ENCODE peak calls at places on chromosomes 11 and 22, in six cellular contexts. One of them, this sample, is unnamed.

GRCh38 chr11:121367434-121367833 is 74.9 kb downstream of the SC5D start:
- DNase-seq in AG04450: no peak
- DNase-seq in A549: no peak
- DNase-seq in fibroblast of lung: no peak
- DNase-seq in transverse colon: no peak
- DNase-seq in fibroblast of the aortic adventitia: peak; percentile 7
- DNase-seq in this sample: no peak

GRCh38 chr22:45502215-45503070 is at the start of gene FBLN1:
- DNase-seq in AG04450: no peak
- DNase-seq in A549: peak; percentile 50
- DNase-seq in fibroblast of lung: peak; percentile 35
- DNase-seq in transverse colon: no peak
- DNase-seq in fibroblast of the aortic adventitia: no peak
- DNase-seq in this sample: no peak

GRCh38 chr11:45079567-45079942 is 66.9 kb upstream of the PRDM11 start:
- DNase-seq in AG04450: no peak
- DNase-seq in A549: no peak
- DNase-seq in fibroblast of lung: no peak
- DNase-seq in transverse colon: no peak
- DNase-seq in fibroblast of the aortic adventitia: no peak
- DNase-seq in this sample: no peak

GRCh38 chr11:129119036-129119435 is 73.1 kb downstream of the ARHGAP32 start:
- DNase-seq in AG04450: no peak
- DNase-seq in A549: no peak
- DNase-seq in fibroblast of lung: no peak
- DNase-seq in transverse colon: no peak
- DNase-seq in fibroblast of the aortic adventitia: no peak
- DNase-seq in this sample: no peak

GRCh38 chr11:34345012-34345804 is 12.6 kb downstream of the ABTB2 start:
- DNase-seq in AG04450: no peak
- DNase-seq in A549: peak; percentile 64
- DNase-seq in fibroblast of lung: peak; percentile 96
- DNase-seq in transverse colon: no peak
- DNase-seq in fibroblast of the aortic adventitia: peak; percentile 73
- DNase-seq in this sample: peak; percentile 91

GRCh38 chr11:17799147-17799546 is 64.6 kb downstream of the KCNC1 start:
- DNase-seq in AG04450: no peak
- DNase-seq in A549: no peak
- DNase-seq in fibroblast of lung: no peak
- DNase-seq in transverse colon: no peak
- DNase-seq in fibroblast of the aortic adventitia: no peak
- DNase-seq in this sample: no peak

GRCh38 chr11:26109658-26110393 is 222.1 kb upstream of the ANO3 start:
- DNase-seq in AG04450: no peak
- DNase-seq in A549: no peak
- DNase-seq in fibroblast of lung: no peak
- DNase-seq in transverse colon: no peak
- DNase-seq in fibroblast of the aortic adventitia: no peak
- DNase-seq in this sample: no peak

GRCh38 chr11:120956710-120957500 is 67.0 kb upstream of the TBCEL start:
- DNase-seq in AG04450: no peak
- DNase-seq in A549: no peak
- DNase-seq in fibroblast of lung: no peak
- DNase-seq in transverse colon: no peak
- DNase-seq in fibroblast of the aortic adventitia: no peak
- DNase-seq in this sample: no peak

GRCh38 chr11:123653997-123654565 is 343 bp downstream of the SCN3B start:
- DNase-seq in AG04450: peak; percentile 1
- DNase-seq in A549: peak; percentile 35
- DNase-seq in fibroblast of lung: peak; percentile 60
- DNase-seq in transverse colon: peak; percentile 25
- DNase-seq in fibroblast of the aortic adventitia: peak; percentile 35
- DNase-seq in this sample: no peak

GRCh38 chr22:37781434-37782059 is 26.2 kb upstream of the GCAT start:
- DNase-seq in AG04450: no peak
- DNase-seq in A549: no peak
- DNase-seq in fibroblast of lung: no peak
- DNase-seq in transverse colon: no peak
- DNase-seq in fibroblast of the aortic adventitia: peak; percentile 44
- DNase-seq in this sample: no peak
- TF ChIP-seq CTCF in AG04450: peak; percentile 35
- TF ChIP-seq CTCF in A549: peak; percentile 7
- TF ChIP-seq CTCF in fibroblast of lung: peak; percentile 32
- TF ChIP-seq CTCF in transverse colon: no peak
- TF ChIP-seq CTCF in fibroblast of the aortic adventitia: peak; percentile 52
- TF ChIP-seq CTCF in this sample: peak; percentile 21

GRCh38 chr11:66268210-66268952 is at the start of gene RAB1B:
- DNase-seq in AG04450: peak; percentile 98
- DNase-seq in A549: peak; percentile 94
- DNase-seq in fibroblast of lung: peak; percentile 96
- DNase-seq in transverse colon: peak; percentile 100
- DNase-seq in fibroblast of the aortic adventitia: peak; percentile 99
- DNase-seq in this sample: peak; percentile 87

GRCh38 chr11:66265531-66266377 is 2.7 kb upstream of the RAB1B start:
- DNase-seq in AG04450: no peak
- DNase-seq in A549: no peak
- DNase-seq in fibroblast of lung: no peak
- DNase-seq in transverse colon: no peak
- DNase-seq in fibroblast of the aortic adventitia: no peak
- DNase-seq in this sample: no peak

GRCh38 chr11:66267379-66268209 is 845 bp upstream of the RAB1B start:
- DNase-seq in AG04450: peak; percentile 58
- DNase-seq in A549: peak; percentile 73
- DNase-seq in fibroblast of lung: peak; percentile 83
- DNase-seq in transverse colon: peak; percentile 92
- DNase-seq in fibroblast of the aortic adventitia: peak; percentile 80
- DNase-seq in this sample: no peak

GRCh38 chr11:66266378-66267038 is 1.9 kb upstream of the RAB1B start:
- DNase-seq in AG04450: no peak
- DNase-seq in A549: no peak
- DNase-seq in fibroblast of lung: no peak
- DNase-seq in transverse colon: no peak
- DNase-seq in fibroblast of the aortic adventitia: no peak
- DNase-seq in this sample: no peak

DNA sequence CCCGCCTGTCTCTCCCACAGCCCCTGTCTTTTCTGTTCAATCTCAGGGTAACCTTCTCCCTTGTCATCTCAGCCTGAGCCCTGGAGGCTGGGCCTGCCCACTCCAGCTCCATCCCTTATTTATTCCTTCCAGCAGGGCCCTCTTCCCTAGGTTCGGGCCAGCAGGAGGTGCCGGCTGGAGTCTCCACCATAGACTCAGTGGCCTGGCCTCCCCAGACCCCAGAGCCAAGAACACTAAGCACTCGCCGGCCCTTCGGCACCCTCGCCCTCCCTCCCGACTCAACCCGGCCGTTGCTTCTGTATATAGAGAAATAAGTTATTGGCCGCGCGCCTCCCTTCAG is 1.4 kb upstream of the RAB1B start:
- DNase-seq in AG04450: no peak
- DNase-seq in A549: no peak
- DNase-seq in fibroblast of lung: no peak
- DNase-seq in transverse colon: no peak
- DNase-seq in fibroblast of the aortic adventitia: no peak
- DNase-seq in this sample: no peak
- H3K4me3 ChIP-seq in AG04450: peak overlapping the region; percentile 69
- H3K4me3 ChIP-seq in A549: peak overlapping the region; percentile 93
- H3K4me3 ChIP-seq in fibroblast of lung: peak overlapping the region; percentile 43
- H3K4me3 ChIP-seq in transverse colon: peak overlapping the region; percentile 89
- H3K4me3 ChIP-seq in fibroblast of the aortic adventitia: peak overlapping the region; percentile 68
- H3K4me3 ChIP-seq in this sample: peak overlapping the region; percentile 63

DNA sequence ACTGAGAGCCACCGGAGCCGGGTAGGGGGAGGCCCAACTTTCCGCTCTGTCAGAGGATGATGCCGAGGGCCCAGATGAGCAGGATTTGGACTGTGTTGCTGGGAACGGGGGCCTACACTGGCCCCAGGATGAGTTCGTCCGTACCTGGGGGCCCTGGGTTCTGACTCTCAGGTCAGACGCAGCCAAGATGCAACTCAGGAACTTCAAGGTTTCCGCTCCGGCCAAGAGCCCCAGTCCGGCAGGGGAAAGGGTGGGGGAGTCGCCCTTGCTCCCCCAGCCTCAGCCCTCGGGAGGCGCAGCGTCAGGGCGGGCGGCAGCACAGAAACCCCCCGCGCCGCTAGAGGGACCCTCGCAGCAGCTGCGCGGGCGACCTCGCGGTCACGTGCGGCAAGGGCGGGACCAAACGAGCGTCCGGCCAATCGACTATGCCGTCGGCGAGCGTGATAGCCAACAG is 241 bp upstream of the ARL2 start:
- DNase-seq in AG04450: peak; percentile 70
- DNase-seq in A549: no peak
- DNase-seq in fibroblast of lung: peak; percentile 87
- DNase-seq in transverse colon: peak; percentile 92
- DNase-seq in fibroblast of the aortic adventitia: peak; percentile 87
- DNase-seq in this sample: no peak
- TF ChIP-seq CTCF in AG04450: no peak
- TF ChIP-seq CTCF in A549: no peak
- TF ChIP-seq CTCF in fibroblast of lung: no peak
- TF ChIP-seq CTCF in transverse colon: peak; percentile 94
- TF ChIP-seq CTCF in fibroblast of the aortic adventitia: peak; percentile 40
- TF ChIP-seq CTCF in this sample: no peak

GRCh38 chr22:43341565-43341964 is 1.6 kb downstream of the SCUBE1 start:
- DNase-seq in AG04450: no peak
- DNase-seq in A549: no peak
- DNase-seq in fibroblast of lung: no peak
- DNase-seq in transverse colon: no peak
- DNase-seq in fibroblast of the aortic adventitia: no peak
- DNase-seq in this sample: no peak
- H3K4me3 ChIP-seq in AG04450: no peak overlapping the region
- H3K4me3 ChIP-seq in A549: no peak overlapping the region
- H3K4me3 ChIP-seq in fibroblast of lung: no peak overlapping the region
- H3K4me3 ChIP-seq in transverse colon: no peak overlapping the region
- H3K4me3 ChIP-seq in fibroblast of the aortic adventitia: no peak overlapping the region
- H3K4me3 ChIP-seq in this sample: no peak overlapping the region

DNA sequence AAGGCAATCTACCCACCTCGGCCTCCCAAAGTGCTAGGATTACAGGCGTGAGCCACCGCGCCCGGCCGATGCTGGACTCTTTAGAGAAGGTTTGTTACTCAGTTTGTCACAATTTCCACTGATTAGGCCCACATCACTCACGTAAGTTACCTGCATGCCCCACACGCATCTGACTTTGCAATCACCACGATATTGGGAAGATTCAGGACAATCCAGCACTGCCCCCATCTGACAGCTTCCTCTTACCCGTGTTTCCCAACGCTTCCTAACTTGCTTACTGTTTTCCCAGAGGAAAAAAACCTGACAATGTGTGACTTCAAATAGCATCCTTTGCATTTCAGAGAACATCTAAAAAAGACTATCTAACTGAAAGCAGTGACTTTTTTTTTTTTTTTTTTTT is 21.8 kb upstream of the EIF3M start:
- DNase-seq in AG04450: no peak
- DNase-seq in A549: no peak
- DNase-seq in fibroblast of lung: no peak
- DNase-seq in transverse colon: no peak
- DNase-seq in fibroblast of the aortic adventitia: no peak
- DNase-seq in this sample: no peak
- TF ChIP-seq CTCF in AG04450: no peak
- TF ChIP-seq CTCF in A549: no peak
- TF ChIP-seq CTCF in fibroblast of lung: no peak
- TF ChIP-seq CTCF in transverse colon: no peak
- TF ChIP-seq CTCF in fibroblast of the aortic adventitia: no peak
- TF ChIP-seq CTCF in this sample: peak; percentile 38

GRCh38 chr11:4610258-4610935 is 2.4 kb upstream of the TRIM68 start:
- DNase-seq in AG04450: no peak
- DNase-seq in A549: no peak
- DNase-seq in fibroblast of lung: no peak
- DNase-seq in transverse colon: no peak
- DNase-seq in fibroblast of the aortic adventitia: peak; percentile 55
- DNase-seq in this sample: no peak
- H3K4me3 ChIP-seq in AG04450: no peak overlapping the region
- H3K4me3 ChIP-seq in A549: no peak overlapping the region
- H3K4me3 ChIP-seq in fibroblast of lung: no peak overlapping the region
- H3K4me3 ChIP-seq in transverse colon: no peak overlapping the region
- H3K4me3 ChIP-seq in fibroblast of the aortic adventitia: peak overlapping the region; percentile 34
- H3K4me3 ChIP-seq in this sample: no peak overlapping the region

DNA sequence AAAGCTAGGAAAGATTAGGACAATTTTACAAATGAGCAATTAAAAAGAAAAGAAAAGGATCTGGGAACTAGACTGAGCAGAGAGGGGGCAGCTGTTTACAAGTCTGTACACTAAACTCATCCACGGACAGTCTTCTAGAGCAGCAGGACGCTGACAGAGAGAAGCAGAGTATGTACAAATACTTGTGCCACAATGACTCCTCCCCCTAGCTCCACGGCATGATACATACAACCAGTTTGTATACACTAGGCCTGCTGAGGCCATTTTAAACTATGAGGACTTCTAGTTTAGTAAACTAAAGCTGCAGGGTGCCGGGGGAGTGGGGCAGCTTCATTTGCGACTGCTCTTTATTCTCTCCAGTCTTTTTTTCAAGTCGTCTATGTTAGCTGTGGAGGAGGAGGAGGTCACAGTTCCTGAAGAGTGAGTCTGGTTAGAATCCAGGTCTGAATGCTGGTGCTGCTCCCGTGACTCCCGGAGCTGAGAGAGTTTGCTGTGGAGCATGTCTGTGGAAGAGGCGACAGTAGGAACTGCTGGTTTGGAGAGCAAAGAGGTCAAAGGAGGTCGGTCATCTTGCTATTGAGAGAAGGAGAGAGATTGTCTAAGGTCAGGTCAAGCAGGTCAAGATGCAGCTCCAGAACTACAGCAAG is 24.8 kb downstream of the F2 start:
- DNase-seq in AG04450: no peak
- DNase-seq in A549: no peak
- DNase-seq in fibroblast of lung: no peak
- DNase-seq in transverse colon: no peak
- DNase-seq in fibroblast of the aortic adventitia: no peak
- DNase-seq in this sample: no peak
- TF ChIP-seq CTCF in AG04450: no peak
- TF ChIP-seq CTCF in A549: no peak
- TF ChIP-seq CTCF in fibroblast of lung: no peak
- TF ChIP-seq CTCF in transverse colon: no peak
- TF ChIP-seq CTCF in fibroblast of the aortic adventitia: no peak
- TF ChIP-seq CTCF in this sample: no peak

DNA sequence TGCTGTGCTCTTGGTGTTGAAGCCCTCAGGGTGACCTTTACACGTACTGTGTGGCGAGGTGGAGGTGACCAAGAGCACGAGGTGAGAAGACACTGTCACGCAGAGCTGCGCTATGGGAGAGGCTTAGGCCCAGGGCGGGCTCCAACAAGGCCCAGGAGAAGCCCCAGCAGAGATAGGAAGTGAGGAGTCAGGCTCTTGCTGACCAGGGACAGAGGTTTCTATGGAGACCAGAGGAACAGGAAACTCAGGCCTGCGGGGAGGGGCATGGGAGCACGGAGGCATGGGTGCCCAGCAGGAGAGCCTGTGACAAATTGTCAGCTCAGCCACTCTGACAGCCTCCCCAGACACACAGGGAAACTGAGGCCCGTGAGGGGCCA is 15.8 kb downstream of the DGKZ start:
- DNase-seq in AG04450: no peak
- DNase-seq in A549: no peak
- DNase-seq in fibroblast of lung: peak; percentile 74
- DNase-seq in transverse colon: no peak
- DNase-seq in fibroblast of the aortic adventitia: peak; percentile 18
- DNase-seq in this sample: no peak
- H3K4me3 ChIP-seq in AG04450: no peak overlapping the region
- H3K4me3 ChIP-seq in A549: no peak overlapping the region
- H3K4me3 ChIP-seq in fibroblast of lung: no peak overlapping the region
- H3K4me3 ChIP-seq in transverse colon: no peak overlapping the region
- H3K4me3 ChIP-seq in fibroblast of the aortic adventitia: no peak overlapping the region
- H3K4me3 ChIP-seq in this sample: no peak overlapping the region